ENCODE peak calls at places on chromosomes 5 and 9, in four cellular contexts. One of them, this sample, is unnamed. For H3K27me3, the result is how much of the 10 kb centered on the place peaks cover.

GRCh38 chr9:34158362-34158869 is 20.4 kb upstream of the UBAP1 start:
- DNase-seq in colonic mucosa: no peak
- DNase-seq in breast epithelium: no peak
- DNase-seq in sigmoid colon: no peak
- DNase-seq in this sample: no peak

GRCh38 chr5:95901676-95902646 is 59.7 kb downstream of the ELL2 start:
- DNase-seq in colonic mucosa: no peak
- DNase-seq in breast epithelium: no peak
- DNase-seq in sigmoid colon: no peak
- DNase-seq in this sample: no peak

GRCh38 chr5:74865293-74865798 is 841 bp downstream of the FAM169A start:
- DNase-seq in colonic mucosa: peak
- DNase-seq in breast epithelium: no peak
- DNase-seq in sigmoid colon: no peak
- DNase-seq in this sample: no peak

GRCh38 chr9:116671605-116672004 is 15.5 kb upstream of the TRIM32 start:
- DNase-seq in colonic mucosa: no peak
- DNase-seq in breast epithelium: no peak
- DNase-seq in sigmoid colon: no peak
- DNase-seq in this sample: no peak

GRCh38 chr9:91775011-91775707 is 174.9 kb downstream of the ROR2 start:
- DNase-seq in colonic mucosa: peak
- DNase-seq in breast epithelium: peak
- DNase-seq in sigmoid colon: peak
- DNase-seq in this sample: no peak

GRCh38 chr9:85742630-85742928 is 825 bp upstream of the AGTPBP1 start:
- DNase-seq in colonic mucosa: no peak
- DNase-seq in breast epithelium: no peak
- DNase-seq in sigmoid colon: no peak
- DNase-seq in this sample: no peak

GRCh38 chr5:142977363-142978051 is 207.3 kb downstream of the ARHGAP26 start:
- DNase-seq in colonic mucosa: no peak
- DNase-seq in breast epithelium: peak
- DNase-seq in sigmoid colon: no peak
- DNase-seq in this sample: no peak

GRCh38 chr9:87270241-87271234 is 227.1 kb upstream of the DAPK1 start:
- DNase-seq in colonic mucosa: no peak
- DNase-seq in breast epithelium: no peak
- DNase-seq in sigmoid colon: no peak
- DNase-seq in this sample: no peak

GRCh38 chr5:171736976-171737848 is 48.4 kb upstream of the SMIM23 start:
- DNase-seq in colonic mucosa: no peak
- DNase-seq in breast epithelium: peak
- DNase-seq in sigmoid colon: no peak
- DNase-seq in this sample: no peak

GRCh38 chr5:127358274-127358673 is 67.7 kb downstream of the MEGF10 start:
- DNase-seq in colonic mucosa: no peak
- DNase-seq in breast epithelium: no peak
- DNase-seq in sigmoid colon: no peak
- DNase-seq in this sample: no peak

GRCh38 chr5:38846379-38846967 is 661 bp downstream of the OSMR start:
- DNase-seq in colonic mucosa: no peak
- DNase-seq in breast epithelium: no peak
- DNase-seq in sigmoid colon: no peak
- DNase-seq in this sample: no peak

GRCh38 chr9:137034039-137034708 is 2.3 kb upstream of the FUT7 start:
- DNase-seq in colonic mucosa: peak
- DNase-seq in breast epithelium: no peak
- DNase-seq in sigmoid colon: no peak
- DNase-seq in this sample: no peak

GRCh38 chr9:91800473-91800872 is 149.6 kb downstream of the ROR2 start:
- DNase-seq in colonic mucosa: no peak
- DNase-seq in breast epithelium: no peak
- DNase-seq in sigmoid colon: peak
- DNase-seq in this sample: no peak

GRCh38 chr9:71765693-71766092 is 2.6 kb downstream of the CEMIP2 start:
- DNase-seq in colonic mucosa: peak
- DNase-seq in breast epithelium: no peak
- DNase-seq in sigmoid colon: no peak
- DNase-seq in this sample: no peak

GRCh38 chr5:32543291-32543690 is 42.1 kb upstream of the SUB1 start:
- DNase-seq in colonic mucosa: no peak
- DNase-seq in breast epithelium: no peak
- DNase-seq in sigmoid colon: no peak
- DNase-seq in this sample: no peak

GRCh38 chr9:35828716-35829083 is at the start of gene FAM221B:
- DNase-seq in colonic mucosa: peak
- DNase-seq in breast epithelium: no peak
- DNase-seq in sigmoid colon: no peak
- DNase-seq in this sample: no peak

GRCh38 chr5:76283670-76284069 is 119.4 kb upstream of the IQGAP2 start:
- DNase-seq in colonic mucosa: no peak
- DNase-seq in breast epithelium: no peak
- DNase-seq in sigmoid colon: no peak
- DNase-seq in this sample: no peak

GRCh38 chr9:111038336-111039202 is at the start of gene LPAR1:
- DNase-seq in colonic mucosa: peak
- DNase-seq in breast epithelium: no peak
- DNase-seq in sigmoid colon: peak
- DNase-seq in this sample: peak

GRCh38 chr5:123142206-123142915 is 53.3 kb downstream of the PRDM6 start:
- DNase-seq in colonic mucosa: no peak
- DNase-seq in breast epithelium: no peak
- DNase-seq in sigmoid colon: no peak
- DNase-seq in this sample: no peak

GRCh38 chr5:9903806-9904205 is 273.7 kb upstream of the TAS2R1 start:
- DNase-seq in colonic mucosa: no peak
- DNase-seq in breast epithelium: no peak
- DNase-seq in sigmoid colon: no peak
- DNase-seq in this sample: no peak

GRCh38 chr5:114153833-114154232 is 208.0 kb upstream of the KCNN2 start:
- DNase-seq in colonic mucosa: no peak
- DNase-seq in breast epithelium: no peak
- DNase-seq in sigmoid colon: no peak
- DNase-seq in this sample: no peak

GRCh38 chr5:89428624-89429023 is 545.6 kb upstream of the MEF2C start:
- DNase-seq in colonic mucosa: no peak
- DNase-seq in breast epithelium: no peak
- DNase-seq in sigmoid colon: no peak
- DNase-seq in this sample: no peak

GRCh38 chr5:52983731-52984620 is 5.2 kb upstream of the ITGA2 start:
- DNase-seq in colonic mucosa: no peak
- DNase-seq in breast epithelium: no peak
- DNase-seq in sigmoid colon: no peak
- DNase-seq in this sample: no peak

GRCh38 chr9:86126998-86127972 is 27.9 kb upstream of the GOLM1 start:
- DNase-seq in colonic mucosa: peak
- DNase-seq in breast epithelium: peak
- DNase-seq in sigmoid colon: no peak
- DNase-seq in this sample: peak

GRCh38 chr9:92324451-92324850 is 699 bp downstream of the NOL8 start:
- DNase-seq in colonic mucosa: no peak
- DNase-seq in breast epithelium: no peak
- DNase-seq in sigmoid colon: no peak
- DNase-seq in this sample: no peak

GRCh38 chr5:179533907-179534306 is 16.4 kb upstream of the RUFY1 start:
- DNase-seq in colonic mucosa: no peak
- DNase-seq in breast epithelium: no peak
- DNase-seq in sigmoid colon: no peak
- DNase-seq in this sample: no peak

GRCh38 chr5:179530069-179530998 is 20.0 kb upstream of the RUFY1 start:
- DNase-seq in colonic mucosa: peak
- DNase-seq in breast epithelium: peak
- DNase-seq in sigmoid colon: peak
- DNase-seq in this sample: no peak

GRCh38 chr5:179533024-179533423 is 17.3 kb upstream of the RUFY1 start:
- DNase-seq in colonic mucosa: no peak
- DNase-seq in breast epithelium: no peak
- DNase-seq in sigmoid colon: no peak
- DNase-seq in this sample: no peak

GRCh38 chr5:179536676-179537075 is 13.7 kb upstream of the RUFY1 start:
- DNase-seq in colonic mucosa: no peak
- DNase-seq in breast epithelium: no peak
- DNase-seq in sigmoid colon: no peak
- DNase-seq in this sample: no peak

DNA sequence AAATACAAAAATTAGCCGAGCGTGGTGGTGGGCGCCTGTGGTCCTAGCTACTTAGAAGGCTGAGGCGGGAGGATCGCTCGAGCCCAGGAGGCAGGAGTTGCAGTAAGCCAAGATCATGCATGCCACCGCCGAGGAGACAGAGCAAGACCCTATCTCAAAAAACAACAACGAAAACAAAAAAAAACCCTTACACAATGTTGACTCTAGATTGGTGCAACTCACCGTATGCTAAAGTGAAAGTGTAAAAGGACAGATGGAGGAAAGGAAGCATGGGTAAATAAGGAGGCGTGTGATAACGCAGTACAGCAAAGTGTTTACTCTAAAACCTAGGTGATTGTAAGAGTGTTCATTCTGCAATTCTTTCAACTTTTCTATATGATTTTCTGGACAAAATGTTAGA is 15.9 kb upstream of the RUFY1 start:
- DNase-seq in colonic mucosa: no peak
- DNase-seq in breast epithelium: no peak
- DNase-seq in sigmoid colon: no peak
- DNase-seq in this sample: no peak
- H3K4me3 ChIP-seq in colonic mucosa: no peak
- H3K4me3 ChIP-seq in breast epithelium: no peak
- H3K4me3 ChIP-seq in sigmoid colon: no peak
- H3K4me3 ChIP-seq in this sample: no peak

GRCh38 chr5:92962752-92963151 is 618.3 kb downstream of the NR2F1-AS1 start:
- DNase-seq in colonic mucosa: no peak
- DNase-seq in breast epithelium: no peak
- DNase-seq in sigmoid colon: no peak
- DNase-seq in this sample: no peak

GRCh38 chr5:92969191-92969780 is 611.7 kb downstream of the NR2F1-AS1 start:
- DNase-seq in colonic mucosa: no peak
- DNase-seq in breast epithelium: no peak
- DNase-seq in sigmoid colon: no peak
- DNase-seq in this sample: no peak

GRCh38 chr5:92963801-92964200 is 617.2 kb downstream of the NR2F1-AS1 start:
- DNase-seq in colonic mucosa: no peak
- DNase-seq in breast epithelium: no peak
- DNase-seq in sigmoid colon: no peak
- DNase-seq in this sample: no peak
- H3K27me3 ChIP-seq in colonic mucosa: under half
- H3K27me3 ChIP-seq in breast epithelium: under half
- H3K27me3 ChIP-seq in sigmoid colon: under half
- H3K27me3 ChIP-seq in this sample: under half

GRCh38 chr5:65823174-65823573 is 101.2 kb downstream of the NLN start:
- DNase-seq in colonic mucosa: no peak
- DNase-seq in breast epithelium: no peak
- DNase-seq in sigmoid colon: no peak
- DNase-seq in this sample: no peak
- H3K27ac ChIP-seq in colonic mucosa: peak
- H3K27ac ChIP-seq in breast epithelium: no peak
- H3K27ac ChIP-seq in sigmoid colon: no peak
- H3K27ac ChIP-seq in this sample: no peak

GRCh38 chr5:152560508-152561137 is 155.5 kb upstream of the NMUR2 start:
- DNase-seq in colonic mucosa: peak
- DNase-seq in breast epithelium: no peak
- DNase-seq in sigmoid colon: no peak
- DNase-seq in this sample: no peak
- H3K4me3 ChIP-seq in colonic mucosa: no peak
- H3K4me3 ChIP-seq in breast epithelium: no peak
- H3K4me3 ChIP-seq in sigmoid colon: no peak
- H3K4me3 ChIP-seq in this sample: no peak

GRCh38 chr5:181056431-181056830 is 16.4 kb downstream of the BTNL9 start:
- DNase-seq in colonic mucosa: no peak
- DNase-seq in breast epithelium: no peak
- DNase-seq in sigmoid colon: no peak
- DNase-seq in this sample: no peak

GRCh38 chr5:181054138-181054537 is 14.1 kb downstream of the BTNL9 start:
- DNase-seq in colonic mucosa: no peak
- DNase-seq in breast epithelium: no peak
- DNase-seq in sigmoid colon: no peak
- DNase-seq in this sample: no peak

GRCh38 chr5:181052928-181053759 is 13.1 kb downstream of the BTNL9 start:
- DNase-seq in colonic mucosa: no peak
- DNase-seq in breast epithelium: no peak
- DNase-seq in sigmoid colon: no peak
- DNase-seq in this sample: no peak

GRCh38 chr5:181053760-181054122 is 13.7 kb downstream of the BTNL9 start:
- DNase-seq in colonic mucosa: no peak
- DNase-seq in breast epithelium: no peak
- DNase-seq in sigmoid colon: no peak
- DNase-seq in this sample: no peak

DNA sequence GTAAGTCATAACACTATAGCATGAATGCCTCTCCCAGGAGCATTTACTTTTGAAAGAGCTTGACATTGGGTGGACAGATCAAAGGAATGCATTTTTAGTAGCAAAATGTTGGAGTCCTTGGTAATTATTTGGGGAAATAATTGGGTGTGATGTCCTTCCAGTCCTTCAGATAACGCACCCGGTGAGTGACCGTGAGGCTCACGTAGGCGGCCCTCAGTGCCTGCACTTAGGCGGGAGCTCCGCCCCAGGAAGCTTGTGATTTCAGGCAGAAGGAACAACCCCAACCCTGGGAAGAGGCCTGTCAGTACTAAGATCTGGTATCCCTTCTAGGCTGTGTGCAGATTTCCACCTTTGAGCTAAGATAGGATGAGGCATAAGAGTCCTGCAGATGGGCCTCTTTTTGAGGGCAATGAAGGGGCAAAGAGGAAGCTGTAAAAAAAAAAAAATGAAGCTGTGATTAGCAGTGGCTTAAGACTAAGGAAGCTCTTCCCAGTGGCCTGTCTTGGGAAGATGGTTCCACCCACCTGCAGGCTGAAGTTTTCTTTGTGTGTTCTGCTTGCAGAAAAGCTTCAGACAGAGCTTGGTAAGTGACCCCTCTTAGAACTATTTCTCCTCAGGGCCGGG is 14.9 kb downstream of the BTNL9 start:
- DNase-seq in colonic mucosa: no peak
- DNase-seq in breast epithelium: no peak
- DNase-seq in sigmoid colon: no peak
- DNase-seq in this sample: no peak
- H3K27me3 ChIP-seq in colonic mucosa: half or more
- H3K27me3 ChIP-seq in breast epithelium: under half
- H3K27me3 ChIP-seq in sigmoid colon: half or more
- H3K27me3 ChIP-seq in this sample: under half

GRCh38 chr9:128702949-128703615 is 779 bp downstream of the PKN3 start:
- DNase-seq in colonic mucosa: no peak
- DNase-seq in breast epithelium: no peak
- DNase-seq in sigmoid colon: peak
- DNase-seq in this sample: no peak
- H3K27ac ChIP-seq in colonic mucosa: no peak
- H3K27ac ChIP-seq in breast epithelium: peak
- H3K27ac ChIP-seq in sigmoid colon: peak
- H3K27ac ChIP-seq in this sample: peak

GRCh38 chr5:93602261-93603149 is 19.5 kb downstream of the NR2F1 start:
- DNase-seq in colonic mucosa: no peak
- DNase-seq in breast epithelium: no peak
- DNase-seq in sigmoid colon: no peak
- DNase-seq in this sample: no peak
- H3K4me3 ChIP-seq in colonic mucosa: no peak
- H3K4me3 ChIP-seq in breast epithelium: no peak
- H3K4me3 ChIP-seq in sigmoid colon: no peak
- H3K4me3 ChIP-seq in this sample: no peak